ENCODE peak calls at places on chromosome X, in five cellular contexts. One of them, this sample, is unnamed.

GRCh38 chrX:56268888-56269287 is 36.7 kb downstream of the KLF8 start:
- DNase-seq in CD8-positive, alpha-beta T cell: no peak
- DNase-seq in upper lobe of right lung: no peak
- DNase-seq in GM23338: no peak
- DNase-seq in brain microvascular endothelial cell: peak; percentile 7
- DNase-seq in this sample: no peak

GRCh38 chrX:68912113-68912980 is 83.5 kb downstream of the EFNB1 start:
- DNase-seq in GM23338: peak; percentile 46
- DNase-seq in CD8-positive, alpha-beta T cell: no peak
- DNase-seq in brain microvascular endothelial cell: no peak
- DNase-seq in upper lobe of right lung: no peak
- DNase-seq in this sample: no peak

GRCh38 chrX:153643431-153644351 is 3.3 kb upstream of the DUSP9 start:
- DNase-seq in upper lobe of right lung: peak; percentile 43
- DNase-seq in brain microvascular endothelial cell: no peak
- DNase-seq in GM23338: peak; percentile 22
- DNase-seq in CD8-positive, alpha-beta T cell: no peak
- DNase-seq in this sample: no peak

GRCh38 chrX:16469870-16470269 is 180.1 kb upstream of the S100G start:
- DNase-seq in upper lobe of right lung: no peak
- DNase-seq in CD8-positive, alpha-beta T cell: no peak
- DNase-seq in brain microvascular endothelial cell: no peak
- DNase-seq in GM23338: peak; percentile 49
- DNase-seq in this sample: no peak

GRCh38 chrX:154373340-154374306 is 811 bp downstream of the FLNA start:
- DNase-seq in CD8-positive, alpha-beta T cell: no peak
- DNase-seq in brain microvascular endothelial cell: peak; percentile 74
- DNase-seq in upper lobe of right lung: peak; percentile 81
- DNase-seq in GM23338: peak; percentile 81
- DNase-seq in this sample: no peak

GRCh38 chrX:10769165-10769564 is 148.8 kb upstream of the MID1 start:
- DNase-seq in brain microvascular endothelial cell: peak; percentile 8
- DNase-seq in upper lobe of right lung: no peak
- DNase-seq in GM23338: peak; percentile 74
- DNase-seq in CD8-positive, alpha-beta T cell: no peak
- DNase-seq in this sample: no peak

GRCh38 chrX:19569121-19569805 is 54.0 kb upstream of the MAP3K15 start:
- DNase-seq in upper lobe of right lung: no peak
- DNase-seq in CD8-positive, alpha-beta T cell: no peak
- DNase-seq in GM23338: no peak
- DNase-seq in brain microvascular endothelial cell: no peak
- DNase-seq in this sample: no peak

GRCh38 chrX:46873746-46874145 is 36.9 kb downstream of the RP2 start:
- DNase-seq in brain microvascular endothelial cell: no peak
- DNase-seq in GM23338: peak; percentile 18
- DNase-seq in upper lobe of right lung: no peak
- DNase-seq in CD8-positive, alpha-beta T cell: no peak
- DNase-seq in this sample: no peak

GRCh38 chrX:81662381-81662780 is 460.5 kb downstream of the SH3BGRL start:
- DNase-seq in CD8-positive, alpha-beta T cell: no peak
- DNase-seq in upper lobe of right lung: no peak
- DNase-seq in GM23338: no peak
- DNase-seq in brain microvascular endothelial cell: no peak
- DNase-seq in this sample: no peak

GRCh38 chrX:106726485-106727437 is at the start of gene RNF128:
- DNase-seq in GM23338: peak; percentile 89
- DNase-seq in upper lobe of right lung: peak; percentile 83
- DNase-seq in CD8-positive, alpha-beta T cell: peak; percentile 5
- DNase-seq in brain microvascular endothelial cell: peak; percentile 11
- DNase-seq in this sample: no peak

GRCh38 chrX:129557844-129558243 is 17.8 kb downstream of the OCRL start:
- DNase-seq in CD8-positive, alpha-beta T cell: no peak
- DNase-seq in upper lobe of right lung: no peak
- DNase-seq in brain microvascular endothelial cell: peak; percentile 7
- DNase-seq in GM23338: no peak
- DNase-seq in this sample: no peak

GRCh38 chrX:129565046-129565649 is 25.1 kb downstream of the OCRL start:
- DNase-seq in brain microvascular endothelial cell: no peak
- DNase-seq in GM23338: peak; percentile 53
- DNase-seq in upper lobe of right lung: no peak
- DNase-seq in CD8-positive, alpha-beta T cell: no peak
- DNase-seq in this sample: no peak

GRCh38 chrX:129559800-129560199 is 19.7 kb downstream of the OCRL start:
- DNase-seq in brain microvascular endothelial cell: no peak
- DNase-seq in GM23338: no peak
- DNase-seq in upper lobe of right lung: no peak
- DNase-seq in CD8-positive, alpha-beta T cell: no peak
- DNase-seq in this sample: no peak

GRCh38 chrX:129556806-129557315 is 16.8 kb downstream of the OCRL start:
- DNase-seq in CD8-positive, alpha-beta T cell: no peak
- DNase-seq in brain microvascular endothelial cell: no peak
- DNase-seq in GM23338: no peak
- DNase-seq in upper lobe of right lung: no peak
- DNase-seq in this sample: no peak

GRCh38 chrX:129561453-129561852 is 21.4 kb downstream of the OCRL start:
- DNase-seq in GM23338: no peak
- DNase-seq in brain microvascular endothelial cell: no peak
- DNase-seq in CD8-positive, alpha-beta T cell: no peak
- DNase-seq in upper lobe of right lung: no peak
- DNase-seq in this sample: no peak
- H3K36me3 ChIP-seq in GM23338: peaks cover 15% of the 10 kb centered on the region
- H3K36me3 ChIP-seq in brain microvascular endothelial cell: peaks cover 4% of the 10 kb centered on the region
- H3K36me3 ChIP-seq in CD8-positive, alpha-beta T cell: no peaks in the 10 kb centered on the region
- H3K36me3 ChIP-seq in upper lobe of right lung: peaks cover 40% of the 10 kb centered on the region
- H3K36me3 ChIP-seq in this sample: no peaks in the 10 kb centered on the region

DNA sequence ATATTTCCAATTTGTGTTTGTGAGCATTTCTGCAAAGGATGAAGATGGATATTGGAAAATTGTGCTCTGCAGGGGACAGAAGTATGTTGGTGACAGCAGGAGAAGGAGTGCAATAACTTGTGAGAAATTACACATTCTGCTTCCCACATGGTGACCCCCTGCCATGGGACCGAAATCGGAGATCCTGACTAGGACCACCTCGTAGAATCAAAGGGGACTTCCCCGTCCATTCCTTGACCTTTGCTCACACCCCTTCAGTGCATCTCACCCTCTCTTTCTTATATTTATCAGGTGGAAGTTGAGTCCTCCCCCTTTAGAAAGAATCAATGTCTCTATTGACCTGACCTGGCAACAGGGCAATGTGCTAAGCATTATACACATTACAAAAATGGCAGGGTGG is 118.9 kb upstream of the GPC4 start:
- DNase-seq in CD8-positive, alpha-beta T cell: no peak
- DNase-seq in brain microvascular endothelial cell: no peak
- DNase-seq in GM23338: no peak
- DNase-seq in upper lobe of right lung: no peak
- DNase-seq in this sample: no peak
- H3K4me3 ChIP-seq in CD8-positive, alpha-beta T cell: no peak overlapping the region
- H3K4me3 ChIP-seq in brain microvascular endothelial cell: no peak overlapping the region
- H3K4me3 ChIP-seq in GM23338: no peak overlapping the region
- H3K4me3 ChIP-seq in upper lobe of right lung: no peak overlapping the region
- H3K4me3 ChIP-seq in this sample: no peak overlapping the region

DNA sequence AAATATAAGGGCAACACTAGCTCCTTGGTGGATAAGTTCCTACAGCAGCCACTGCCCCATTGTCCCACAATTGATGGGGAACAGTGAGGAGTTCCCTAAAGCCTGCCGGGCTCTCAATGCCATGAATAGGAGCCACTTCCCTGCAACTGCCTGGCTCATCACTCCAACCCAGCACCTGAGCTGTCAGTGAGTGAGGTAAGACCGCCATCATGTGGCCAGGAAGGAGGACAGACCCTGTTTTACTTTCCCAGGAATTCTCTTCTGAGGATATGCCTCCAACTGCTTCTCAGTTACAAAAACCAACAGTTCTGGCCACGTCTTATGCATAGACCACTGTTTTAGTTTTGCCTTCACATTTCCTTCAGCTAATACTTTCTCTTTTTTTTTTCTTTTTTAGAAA is 45.5 kb downstream of the SRPX start:
- DNase-seq in brain microvascular endothelial cell: peak; percentile 9
- DNase-seq in GM23338: peak; percentile 64
- DNase-seq in upper lobe of right lung: no peak
- DNase-seq in CD8-positive, alpha-beta T cell: no peak
- DNase-seq in this sample: no peak
- TF ChIP-seq CTCF in brain microvascular endothelial cell: peak; percentile 69
- TF ChIP-seq CTCF in GM23338: peak; percentile 89
- TF ChIP-seq CTCF in upper lobe of right lung: peak; percentile 33
- TF ChIP-seq CTCF in CD8-positive, alpha-beta T cell: no peak
- TF ChIP-seq CTCF in this sample: peak; percentile 53

GRCh38 chrX:71454222-71454621 is 78.7 kb upstream of the OGT start:
- DNase-seq in GM23338: no peak
- DNase-seq in brain microvascular endothelial cell: peak; percentile 50
- DNase-seq in upper lobe of right lung: no peak
- DNase-seq in CD8-positive, alpha-beta T cell: no peak
- DNase-seq in this sample: no peak

DNA sequence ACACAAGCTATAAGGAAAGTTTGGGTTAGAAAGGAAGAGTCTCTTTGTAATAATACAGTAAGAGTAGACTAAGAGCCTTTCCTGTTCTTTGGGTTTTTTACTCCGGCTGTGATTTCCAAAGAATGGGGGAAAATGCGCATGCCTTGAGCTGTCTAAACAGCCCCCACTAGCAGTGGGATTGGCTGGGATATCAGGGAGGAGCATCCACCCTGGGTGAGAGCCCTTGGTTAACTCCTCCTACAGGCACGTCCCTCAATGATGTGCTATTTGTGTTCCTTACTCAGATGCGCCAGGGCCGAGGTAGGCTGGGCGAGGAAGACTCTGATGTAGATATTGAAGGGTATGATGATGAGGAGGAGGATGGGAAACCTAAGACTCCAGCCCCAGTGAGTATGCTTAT is 74.0 kb upstream of the OGT start:
- DNase-seq in brain microvascular endothelial cell: no peak
- DNase-seq in upper lobe of right lung: no peak
- DNase-seq in CD8-positive, alpha-beta T cell: no peak
- DNase-seq in GM23338: peak; percentile 1
- DNase-seq in this sample: no peak
- H3K36me3 ChIP-seq in brain microvascular endothelial cell: peaks cover 33% of the 10 kb centered on the region
- H3K36me3 ChIP-seq in upper lobe of right lung: peaks cover 95% of the 10 kb centered on the region
- H3K36me3 ChIP-seq in CD8-positive, alpha-beta T cell: peaks cover 48% of the 10 kb centered on the region
- H3K36me3 ChIP-seq in GM23338: peaks cover 4% of the 10 kb centered on the region
- H3K36me3 ChIP-seq in this sample: peaks cover 5% of the 10 kb centered on the region